ENCODE peak calls at places on chromosomes 4 and X, in ten cellular contexts. One of them, this sample, is unnamed.

GRCh38 chr4:78299565-78299972 is 242.4 kb downstream of the FRAS1 start:
- DNase-seq in heart right ventricle: no peak
- DNase-seq in colonic mucosa: no peak
- DNase-seq in hepatocyte: peak
- DNase-seq in IMR-90: peak
- DNase-seq in fibroblast of mammary gland: peak
- DNase-seq in HCT116: no peak
- DNase-seq in cardiac muscle cell: peak
- DNase-seq in GM12864: no peak
- DNase-seq in transverse colon: no peak
- DNase-seq in this sample: no peak

GRCh38 chr4:184344899-184345572 is 127.4 kb upstream of the ENPP6 start:
- DNase-seq in heart right ventricle: no peak
- DNase-seq in colonic mucosa: no peak
- DNase-seq in hepatocyte: no peak
- DNase-seq in IMR-90: no peak
- DNase-seq in fibroblast of mammary gland: no peak
- DNase-seq in HCT116: no peak
- DNase-seq in cardiac muscle cell: no peak
- DNase-seq in GM12864: no peak
- DNase-seq in transverse colon: no peak
- DNase-seq in this sample: no peak

GRCh38 chr4:78551420-78552351 is at the start of gene ANXA3:
- DNase-seq in heart right ventricle: peak
- DNase-seq in colonic mucosa: peak
- DNase-seq in hepatocyte: peak
- DNase-seq in IMR-90: no peak
- DNase-seq in fibroblast of mammary gland: no peak
- DNase-seq in HCT116: no peak
- DNase-seq in cardiac muscle cell: peak
- DNase-seq in GM12864: no peak
- DNase-seq in transverse colon: peak
- DNase-seq in this sample: no peak

GRCh38 chrX:21194526-21194925 is 179.7 kb upstream of the CNKSR2 start:
- DNase-seq in heart right ventricle: no peak
- DNase-seq in colonic mucosa: no peak
- DNase-seq in hepatocyte: no peak
- DNase-seq in IMR-90: no peak
- DNase-seq in fibroblast of mammary gland: no peak
- DNase-seq in HCT116: no peak
- DNase-seq in cardiac muscle cell: no peak
- DNase-seq in GM12864: no peak
- DNase-seq in transverse colon: no peak
- DNase-seq in this sample: no peak

GRCh38 chrX:101764538-101764937 is 104.9 kb upstream of the ARMCX2 start:
- DNase-seq in heart right ventricle: no peak
- DNase-seq in colonic mucosa: no peak
- DNase-seq in hepatocyte: no peak
- DNase-seq in IMR-90: no peak
- DNase-seq in fibroblast of mammary gland: peak
- DNase-seq in HCT116: no peak
- DNase-seq in cardiac muscle cell: peak
- DNase-seq in GM12864: no peak
- DNase-seq in transverse colon: no peak
- DNase-seq in this sample: no peak

GRCh38 chr4:1171306-1172227 is 816 bp downstream of the SPON2 start:
- DNase-seq in heart right ventricle: no peak
- DNase-seq in colonic mucosa: peak
- DNase-seq in hepatocyte: no peak
- DNase-seq in IMR-90: no peak
- DNase-seq in fibroblast of mammary gland: no peak
- DNase-seq in HCT116: no peak
- DNase-seq in cardiac muscle cell: peak
- DNase-seq in GM12864: no peak
- DNase-seq in transverse colon: peak
- DNase-seq in this sample: no peak

GRCh38 chr4:87406462-87406861 is 15.5 kb upstream of the HSD17B11 start:
- DNase-seq in heart right ventricle: no peak
- DNase-seq in colonic mucosa: no peak
- DNase-seq in hepatocyte: no peak
- DNase-seq in IMR-90: no peak
- DNase-seq in fibroblast of mammary gland: no peak
- DNase-seq in HCT116: no peak
- DNase-seq in cardiac muscle cell: no peak
- DNase-seq in GM12864: no peak
- DNase-seq in transverse colon: no peak
- DNase-seq in this sample: no peak

GRCh38 chr4:20430555-20430954 is 178.8 kb downstream of the SLIT2 start:
- DNase-seq in heart right ventricle: no peak
- DNase-seq in colonic mucosa: no peak
- DNase-seq in hepatocyte: no peak
- DNase-seq in IMR-90: peak
- DNase-seq in fibroblast of mammary gland: peak
- DNase-seq in HCT116: no peak
- DNase-seq in cardiac muscle cell: peak
- DNase-seq in GM12864: no peak
- DNase-seq in transverse colon: peak
- DNase-seq in this sample: peak

GRCh38 chr4:25903905-25904747 is 9.9 kb upstream of the SMIM20 start:
- DNase-seq in heart right ventricle: no peak
- DNase-seq in colonic mucosa: no peak
- DNase-seq in hepatocyte: no peak
- DNase-seq in IMR-90: no peak
- DNase-seq in fibroblast of mammary gland: no peak
- DNase-seq in HCT116: no peak
- DNase-seq in cardiac muscle cell: no peak
- DNase-seq in GM12864: no peak
- DNase-seq in transverse colon: no peak
- DNase-seq in this sample: no peak

GRCh38 chr4:130559268-130559667 is 1463.3 kb downstream of the C4orf33 start:
- DNase-seq in heart right ventricle: no peak
- DNase-seq in colonic mucosa: no peak
- DNase-seq in hepatocyte: no peak
- DNase-seq in IMR-90: no peak
- DNase-seq in fibroblast of mammary gland: no peak
- DNase-seq in HCT116: no peak
- DNase-seq in cardiac muscle cell: no peak
- DNase-seq in GM12864: no peak
- DNase-seq in transverse colon: no peak
- DNase-seq in this sample: no peak

GRCh38 chr4:73189274-73189810 is 69.3 kb downstream of the ANKRD17 start:
- DNase-seq in heart right ventricle: no peak
- DNase-seq in colonic mucosa: no peak
- DNase-seq in hepatocyte: no peak
- DNase-seq in IMR-90: peak
- DNase-seq in fibroblast of mammary gland: no peak
- DNase-seq in HCT116: no peak
- DNase-seq in cardiac muscle cell: no peak
- DNase-seq in GM12864: no peak
- DNase-seq in transverse colon: no peak
- DNase-seq in this sample: no peak

GRCh38 chrX:71912156-71912555 is 1.5 kb downstream of the NHSL2 start:
- DNase-seq in heart right ventricle: no peak
- DNase-seq in colonic mucosa: no peak
- DNase-seq in hepatocyte: no peak
- DNase-seq in IMR-90: no peak
- DNase-seq in fibroblast of mammary gland: no peak
- DNase-seq in HCT116: no peak
- DNase-seq in cardiac muscle cell: no peak
- DNase-seq in GM12864: no peak
- DNase-seq in transverse colon: no peak
- DNase-seq in this sample: no peak

GRCh38 chrX:120120223-120120622 is 4.5 kb upstream of the RHOXF1 start:
- DNase-seq in heart right ventricle: no peak
- DNase-seq in colonic mucosa: no peak
- DNase-seq in hepatocyte: no peak
- DNase-seq in IMR-90: peak
- DNase-seq in fibroblast of mammary gland: peak
- DNase-seq in HCT116: no peak
- DNase-seq in cardiac muscle cell: no peak
- DNase-seq in GM12864: no peak
- DNase-seq in transverse colon: no peak
- DNase-seq in this sample: no peak

GRCh38 chr4:189979196-189980047 is 38.8 kb downstream of the FRG1 start:
- DNase-seq in heart right ventricle: no peak
- DNase-seq in colonic mucosa: no peak
- DNase-seq in hepatocyte: no peak
- DNase-seq in IMR-90: no peak
- DNase-seq in fibroblast of mammary gland: no peak
- DNase-seq in HCT116: no peak
- DNase-seq in cardiac muscle cell: no peak
- DNase-seq in GM12864: no peak
- DNase-seq in transverse colon: no peak
- DNase-seq in this sample: no peak

GRCh38 chr4:8642651-8643321 is 50.2 kb downstream of the CPZ start:
- DNase-seq in heart right ventricle: no peak
- DNase-seq in colonic mucosa: no peak
- DNase-seq in hepatocyte: no peak
- DNase-seq in IMR-90: no peak
- DNase-seq in fibroblast of mammary gland: no peak
- DNase-seq in HCT116: no peak
- DNase-seq in cardiac muscle cell: no peak
- DNase-seq in GM12864: no peak
- DNase-seq in transverse colon: no peak
- DNase-seq in this sample: no peak

GRCh38 chr4:1010522-1011021 is 854 bp upstream of the FGFRL1 start:
- DNase-seq in heart right ventricle: no peak
- DNase-seq in colonic mucosa: peak
- DNase-seq in hepatocyte: peak
- DNase-seq in IMR-90: peak
- DNase-seq in fibroblast of mammary gland: peak
- DNase-seq in HCT116: peak
- DNase-seq in cardiac muscle cell: peak
- DNase-seq in GM12864: no peak
- DNase-seq in transverse colon: peak
- DNase-seq in this sample: peak

GRCh38 chr4:115219315-115219840 is 106.0 kb upstream of the NDST4 start:
- DNase-seq in heart right ventricle: no peak
- DNase-seq in colonic mucosa: no peak
- DNase-seq in hepatocyte: no peak
- DNase-seq in IMR-90: no peak
- DNase-seq in fibroblast of mammary gland: no peak
- DNase-seq in HCT116: no peak
- DNase-seq in cardiac muscle cell: no peak
- DNase-seq in GM12864: no peak
- DNase-seq in transverse colon: no peak
- DNase-seq in this sample: no peak

GRCh38 chrX:106752101-106752678 is 25.7 kb downstream of the RNF128 start:
- DNase-seq in heart right ventricle: no peak
- DNase-seq in colonic mucosa: no peak
- DNase-seq in hepatocyte: no peak
- DNase-seq in IMR-90: peak
- DNase-seq in fibroblast of mammary gland: peak
- DNase-seq in HCT116: no peak
- DNase-seq in cardiac muscle cell: peak
- DNase-seq in GM12864: no peak
- DNase-seq in transverse colon: no peak
- DNase-seq in this sample: peak

DNA sequence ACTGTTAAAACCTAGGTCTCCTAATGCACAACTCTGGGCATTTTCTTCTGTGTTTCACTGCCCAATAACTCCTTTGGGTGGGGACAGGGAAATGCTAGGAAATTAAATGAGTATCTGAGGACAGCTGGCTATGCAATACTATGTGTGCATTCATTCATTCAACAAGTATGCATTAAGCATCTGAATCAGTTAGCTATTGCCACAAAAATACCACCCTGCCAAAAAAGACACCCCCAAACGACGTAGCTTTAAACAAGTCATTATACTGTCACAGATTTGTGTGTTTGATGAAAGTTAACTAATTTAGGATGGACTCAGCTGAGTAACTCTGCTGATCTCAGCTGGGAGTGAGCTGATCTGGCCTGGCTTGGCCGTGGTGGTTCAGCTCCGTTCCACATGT is 29.8 kb upstream of the PTCHD1 start:
- DNase-seq in heart right ventricle: no peak
- DNase-seq in colonic mucosa: no peak
- DNase-seq in hepatocyte: no peak
- DNase-seq in IMR-90: no peak
- DNase-seq in fibroblast of mammary gland: no peak
- DNase-seq in HCT116: no peak
- DNase-seq in cardiac muscle cell: no peak
- DNase-seq in GM12864: no peak
- DNase-seq in transverse colon: no peak
- DNase-seq in this sample: no peak
- TF ChIP-seq CTCF in heart right ventricle: no peak
- TF ChIP-seq CTCF in colonic mucosa: no peak
- TF ChIP-seq CTCF in hepatocyte: no peak
- TF ChIP-seq CTCF in IMR-90: no peak
- TF ChIP-seq CTCF in fibroblast of mammary gland: no peak
- TF ChIP-seq CTCF in HCT116: no peak
- TF ChIP-seq CTCF in cardiac muscle cell: no peak
- TF ChIP-seq CTCF in GM12864: no peak
- TF ChIP-seq CTCF in transverse colon: no peak
- TF ChIP-seq CTCF in this sample: no peak

GRCh38 chr4:173498023-173498422 is 32.0 kb downstream of the HAND2 start:
- DNase-seq in heart right ventricle: no peak
- DNase-seq in colonic mucosa: no peak
- DNase-seq in hepatocyte: no peak
- DNase-seq in IMR-90: no peak
- DNase-seq in fibroblast of mammary gland: no peak
- DNase-seq in HCT116: no peak
- DNase-seq in cardiac muscle cell: no peak
- DNase-seq in GM12864: peak
- DNase-seq in transverse colon: no peak
- DNase-seq in this sample: no peak
- H3K4me3 ChIP-seq in heart right ventricle: no peak
- H3K4me3 ChIP-seq in colonic mucosa: no peak
- H3K4me3 ChIP-seq in hepatocyte: no peak
- H3K4me3 ChIP-seq in IMR-90: no peak
- H3K4me3 ChIP-seq in fibroblast of mammary gland: no peak
- H3K4me3 ChIP-seq in HCT116: no peak
- H3K4me3 ChIP-seq in cardiac muscle cell: no peak
- H3K4me3 ChIP-seq in GM12864: no peak
- H3K4me3 ChIP-seq in transverse colon: no peak
- H3K4me3 ChIP-seq in this sample: no peak

GRCh38 chr4:147984065-147984777 is 252.3 kb downstream of the ARHGAP10 start:
- DNase-seq in heart right ventricle: peak
- DNase-seq in colonic mucosa: peak
- DNase-seq in hepatocyte: peak
- DNase-seq in IMR-90: peak
- DNase-seq in fibroblast of mammary gland: peak
- DNase-seq in HCT116: peak
- DNase-seq in cardiac muscle cell: peak
- DNase-seq in GM12864: no peak
- DNase-seq in transverse colon: peak
- DNase-seq in this sample: peak
- TF ChIP-seq CTCF in heart right ventricle: peak
- TF ChIP-seq CTCF in colonic mucosa: peak
- TF ChIP-seq CTCF in hepatocyte: peak
- TF ChIP-seq CTCF in IMR-90: peak
- TF ChIP-seq CTCF in fibroblast of mammary gland: peak
- TF ChIP-seq CTCF in HCT116: peak
- TF ChIP-seq CTCF in cardiac muscle cell: peak
- TF ChIP-seq CTCF in GM12864: peak
- TF ChIP-seq CTCF in transverse colon: peak
- TF ChIP-seq CTCF in this sample: peak

DNA sequence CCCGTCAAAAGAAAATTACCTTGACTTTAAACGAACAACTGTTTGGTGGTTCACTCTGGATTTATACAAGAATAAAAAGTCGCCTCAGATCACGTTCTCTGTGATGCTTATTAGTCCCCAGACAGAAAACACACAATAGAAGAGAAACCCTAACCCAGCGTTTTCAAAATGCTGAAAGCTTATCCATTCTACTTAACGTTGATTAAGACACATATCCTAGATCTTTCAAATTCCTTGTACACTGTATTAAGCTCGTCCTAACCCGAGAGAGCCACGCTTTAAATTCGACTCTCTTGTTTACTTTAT is 786 bp upstream of the PITX2 start:
- DNase-seq in heart right ventricle: no peak
- DNase-seq in colonic mucosa: no peak
- DNase-seq in hepatocyte: no peak
- DNase-seq in IMR-90: no peak
- DNase-seq in fibroblast of mammary gland: no peak
- DNase-seq in HCT116: no peak
- DNase-seq in cardiac muscle cell: no peak
- DNase-seq in GM12864: no peak
- DNase-seq in transverse colon: no peak
- DNase-seq in this sample: no peak
- H3K4me3 ChIP-seq in heart right ventricle: no peak
- H3K4me3 ChIP-seq in colonic mucosa: no peak
- H3K4me3 ChIP-seq in hepatocyte: peak
- H3K4me3 ChIP-seq in IMR-90: no peak
- H3K4me3 ChIP-seq in fibroblast of mammary gland: peak
- H3K4me3 ChIP-seq in HCT116: peak
- H3K4me3 ChIP-seq in cardiac muscle cell: no peak
- H3K4me3 ChIP-seq in GM12864: no peak
- H3K4me3 ChIP-seq in transverse colon: no peak
- H3K4me3 ChIP-seq in this sample: peak

This sample was measured in AG10803.